ENCODE peak calls at places on chromosomes 1 and 21, in five cellular contexts. S is K562, T is HepG2, H is HCT116, W is GM12878. A is an unnamed sample.

GRCh38 chr1:2482588-2482987 is 6.5 kb downstream of the PLCH2 start:
- DNase-seq in S (no peak), T (no peak), H (no peak), W (no peak), A (no peak)

GRCh38 chr1:101240041-101240430 is 3.2 kb downstream of the S1PR1 start:
- DNase-seq in S (no peak), T (no peak), H (no peak), W (no peak), A (no peak)

GRCh38 chr21:34129971-34130597 is 56.7 kb downstream of the MRPS6 start:
- DNase-seq in S (peak), T (peak), H (no peak), W (no peak), A (peak)

GRCh38 chr21:23963454-23963853 is 1643.8 kb downstream of the MRPL39 start:
- DNase-seq in S (no peak), T (no peak), H (no peak), W (no peak), A (no peak)

GRCh38 chr21:32538147-32538792 is 47.1 kb downstream of the TCP10L start:
- DNase-seq in S (no peak), T (no peak), H (no peak), W (no peak), A (no peak)

GRCh38 chr1:52054496-52055065 is 410 bp downstream of the TXNDC12 start:
- DNase-seq in S (no peak), T (no peak), H (no peak), W (no peak), A (no peak)

GRCh38 chr21:44653656-44654575 is 543 bp downstream of the KRTAP12-4 start:
- DNase-seq in S (no peak), T (no peak), H (no peak), W (no peak), A (no peak)

GRCh38 chr1:174742805-174743653 is 256.7 kb upstream of the CACYBP start:
- DNase-seq in S (no peak), T (no peak), H (no peak), W (no peak), A (no peak)

GRCh38 chr1:1672181-1672965 is 13.6 kb upstream of the CDK11B start:
- DNase-seq in S (no peak), T (no peak), H (no peak), W (no peak), A (peak)

GRCh38 chr1:242201090-242201489 is 202.2 kb upstream of the MAP1LC3C start:
- DNase-seq in S (no peak), T (no peak), H (no peak), W (no peak), A (no peak)

GRCh38 chr1:39258146-39258924 is 53.8 kb downstream of the MACF1 start:
- DNase-seq in S (peak), T (peak), H (peak), W (no peak), A (peak)

GRCh38 chr1:219416598-219417238 is 196.2 kb downstream of the ZC3H11B start:
- DNase-seq in S (peak), T (peak), H (peak), W (peak), A (peak)

GRCh38 chr1:161313554-161314200 is 504 bp upstream of the SDHC start:
- DNase-seq in S (peak), T (peak), H (no peak), W (no peak), A (no peak)

GRCh38 chr1:186304982-186305949 is 69.8 kb downstream of the TPR start:
- DNase-seq in S (peak), T (peak), H (peak), W (no peak), A (peak)

GRCh38 chr1:16122361-16122881 is 33.4 kb downstream of the EPHA2 start:
- DNase-seq in S (no peak), T (no peak), H (no peak), W (no peak), A (no peak)

GRCh38 chr1:55958498-55958897 is 620.9 kb downstream of the PLPP3 start:
- DNase-seq in S (no peak), T (no peak), H (no peak), W (peak), A (no peak)

GRCh38 chr1:229192851-229193250 is 78.1 kb upstream of the RAB4A start:
- DNase-seq in S (no peak), T (no peak), H (no peak), W (no peak), A (no peak)

GRCh38 chr1:176517484-176517883 is 54.5 kb downstream of the PAPPA2 start:
- DNase-seq in S (no peak), T (no peak), H (no peak), W (peak), A (peak)

GRCh38 chr21:23801292-23801691 is 1806.0 kb downstream of the MRPL39 start:
- DNase-seq in S (no peak), T (no peak), H (no peak), W (no peak), A (no peak)

GRCh38 chr1:235954306-235955283 is 87.9 kb upstream of the LYST start:
- DNase-seq in S (no peak), T (peak), H (no peak), W (peak), A (no peak)

GRCh38 chr21:45041351-45041805 is 33.0 kb upstream of the ADARB1 start:
- DNase-seq in S (no peak), T (no peak), H (no peak), W (no peak), A (no peak)

GRCh38 chr21:25658427-25658980 is 19.4 kb downstream of the JAM2 start:
- DNase-seq in S (no peak), T (no peak), H (no peak), W (no peak), A (no peak)

GRCh38 chr1:18723206-18723605 is 92.6 kb downstream of the PAX7 start:
- DNase-seq in S (no peak), T (no peak), H (no peak), W (no peak), A (no peak)

GRCh38 chr1:235952950-235953615 is 86.4 kb upstream of the LYST start:
- DNase-seq in S (no peak), T (no peak), H (no peak), W (peak), A (no peak)

GRCh38 chr1:198679535-198680173 is 40.8 kb downstream of the PTPRC start:
- DNase-seq in S (no peak), T (no peak), H (no peak), W (no peak), A (no peak)

GRCh38 chr1:19786988-19787423 is 12.7 kb downstream of the TMCO4 start:
- DNase-seq in S (no peak), T (no peak), H (no peak), W (no peak), A (no peak)

GRCh38 chr1:246687002-246687401 is 37.2 kb upstream of the SCCPDH start:
- DNase-seq in S (no peak), T (no peak), H (no peak), W (no peak), A (no peak)

GRCh38 chr1:222749927-222750326 is 12.9 kb downstream of the FAM177B start:
- DNase-seq in S (peak), T (no peak), H (no peak), W (no peak), A (peak)

GRCh38 chr1:20883766-20884165 is 96.7 kb upstream of the HP1BP3 start:
- DNase-seq in S (no peak), T (no peak), H (no peak), W (no peak), A (no peak)

GRCh38 chr1:165403835-165404482 is 41.0 kb downstream of the RXRG start:
- DNase-seq in S (peak), T (peak), H (peak), W (no peak), A (peak)

GRCh38 chr1:68151690-68152089 is 80.6 kb downstream of the WLS start:
- DNase-seq in S (no peak), T (no peak), H (no peak), W (no peak), A (no peak)

GRCh38 chr1:33641099-33641830 is 168.8 kb downstream of the ZSCAN20 start:
- DNase-seq in S (peak), T (peak), H (peak), W (no peak), A (no peak)

GRCh38 chr1:10437052-10437451 is 6.8 kb downstream of the CENPS start:
- DNase-seq in S (no peak), T (no peak), H (no peak), W (no peak), A (no peak)

GRCh38 chr1:36583080-36583479 is 100.4 kb upstream of the CSF3R start:
- DNase-seq in S (no peak), T (no peak), H (no peak), W (no peak), A (no peak)
- TF ChIP-seq ZBTB33 in S (no peak), T (no peak), H (no peak), W (no peak), A (no peak)

GRCh38 chr1:152349611-152350010 is 10.2 kb downstream of the FLG2 start:
- DNase-seq in S (no peak), T (no peak), H (no peak), W (no peak), A (no peak)

GRCh38 chr1:152347116-152347728 is 12.6 kb downstream of the FLG2 start:
- DNase-seq in S (peak), T (peak), H (peak), W (peak), A (peak)

GRCh38 chr1:152344463-152344862 is 15.3 kb downstream of the FLG2 start:
- DNase-seq in S (no peak), T (no peak), H (no peak), W (no peak), A (no peak)

GRCh38 chr1:152348447-152348846 is 11.4 kb downstream of the FLG2 start:
- DNase-seq in S (no peak), T (no peak), H (peak), W (no peak), A (no peak)
- TF ChIP-seq ZBTB33 in S (no peak), T (no peak), H (no peak), W (no peak), A (no peak)

DNA sequence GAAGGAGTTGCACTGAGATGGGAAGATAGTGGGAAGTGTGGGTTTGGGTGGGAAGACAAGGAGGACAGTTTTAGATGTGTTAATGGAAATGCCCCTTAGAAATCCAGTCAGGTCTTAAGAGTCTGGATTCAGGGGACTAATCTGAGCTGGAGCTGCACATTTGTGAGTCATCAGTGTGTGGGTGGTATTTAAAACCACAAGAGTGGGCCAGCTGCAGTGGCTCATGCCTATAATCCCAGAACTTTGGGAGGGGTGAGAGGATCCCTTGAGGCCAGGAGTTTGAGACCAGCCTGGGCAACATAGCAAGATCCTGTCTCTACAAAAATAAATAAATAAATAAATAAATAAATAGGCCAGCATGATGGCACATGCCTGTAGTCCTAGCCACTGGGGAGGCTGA is 40.9 kb upstream of the SLC6A9 start:
- DNase-seq in S (peak), T (no peak), H (peak), W (no peak), A (no peak)
- TF ChIP-seq ZBTB33 in S (no peak), T (no peak), H (no peak), W (no peak), A (no peak)

DNA sequence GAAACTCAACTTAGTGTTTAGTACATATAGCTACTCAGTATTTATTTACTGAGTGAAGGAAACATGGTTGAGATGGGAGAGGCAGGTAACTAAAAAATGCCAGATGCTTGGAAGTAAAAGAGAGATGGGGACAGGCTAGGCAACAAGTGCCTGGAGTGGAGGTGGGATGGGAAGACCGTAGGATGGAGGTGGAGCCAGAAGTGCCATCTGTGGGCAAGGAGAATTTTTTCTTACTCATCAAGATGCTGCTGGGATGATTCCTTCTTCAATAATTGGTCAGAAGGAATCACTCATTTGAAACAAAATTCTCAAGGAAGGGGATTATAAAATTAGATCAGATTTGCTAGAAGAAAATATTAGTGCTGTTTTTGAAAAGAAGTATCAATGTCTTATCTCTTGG is 72.9 kb downstream of the IFI44 start:
- DNase-seq in S (no peak), T (no peak), H (no peak), W (no peak), A (no peak)
- TF ChIP-seq ZBTB33 in S (no peak), T (no peak), H (no peak), W (no peak), A (no peak)

DNA sequence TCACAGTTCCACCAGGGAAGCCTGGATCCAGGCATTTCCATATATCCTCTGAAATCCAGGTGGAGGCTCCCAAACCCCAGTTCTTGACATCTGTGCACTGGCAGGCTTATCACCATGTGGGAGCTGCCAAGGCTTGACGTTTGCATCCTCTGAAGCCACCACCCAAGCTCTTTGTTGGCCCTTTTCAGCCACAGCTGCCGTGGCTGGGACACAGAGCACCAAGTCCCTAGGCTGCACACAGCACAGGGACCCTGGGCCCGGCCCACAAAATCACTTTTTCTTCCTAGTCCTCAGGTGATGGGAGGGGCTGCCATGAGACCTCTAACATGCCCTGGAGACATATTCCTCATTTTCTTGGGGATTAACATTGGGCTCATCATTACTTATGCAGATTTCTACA is 22.3 kb downstream of the RNPC3 start:
- DNase-seq in S (no peak), T (no peak), H (no peak), W (no peak), A (no peak)
- TF ChIP-seq ZBTB33 in S (no peak), T (no peak), H (no peak), W (no peak), A (no peak)

GRCh38 chr1:28640766-28641165 is 2.1 kb downstream of the TAF12 start:
- DNase-seq in S (no peak), T (peak), H (peak), W (no peak), A (no peak)
- TF ChIP-seq ZBTB33 in S (no peak), T (no peak), H (no peak), W (no peak), A (no peak)

GRCh38 chr1:6269997-6270401 is 9.1 kb upstream of the GPR153 start:
- DNase-seq in S (no peak), T (no peak), H (no peak), W (no peak), A (peak)
- TF ChIP-seq ZBTB33 in S (no peak), T (no peak), H (no peak), W (no peak), A (no peak)

A was measured in SK-N-SH.